ENCODE peak calls at places on chromosomes 16 and 17, in four cellular contexts. I, E, G and W are unnamed samples.

GRCh38 chr16:84647830-84648594 is at the start of gene KLHL36:
- DNase-seq in E (no peak), I (peak; percentile 26), G (peak; percentile 67), W (no peak)

GRCh38 chr16:48050871-48051270 is 104.9 kb downstream of the ABCC12 start:
- DNase-seq in I (no peak), E (no peak), G (no peak), W (no peak)

GRCh38 chr17:19304209-19304608 is 58.3 kb downstream of the B9D1 start:
- DNase-seq in E (no peak), I (no peak), G (no peak), W (peak; percentile 97)

GRCh38 chr16:1773703-1774455 is 945 bp upstream of the MRPS34 start:
- DNase-seq in E (peak; percentile 48), G (no peak), I (no peak), W (peak; percentile 20)

GRCh38 chr16:56999409-57000270 is 10.3 kb downstream of the NLRC5 start:
- DNase-seq in E (no peak), G (no peak), I (no peak), W (no peak)

GRCh38 chr17:45791041-45791582 is 7.0 kb downstream of the CRHR1 start:
- DNase-seq in G (no peak), E (no peak), I (no peak), W (no peak)

GRCh38 chr17:48723555-48724239 is 712 bp downstream of the PRAC2 start:
- DNase-seq in I (no peak), G (no peak), E (no peak), W (no peak)

GRCh38 chr16:84922351-84923135 is 88.8 kb downstream of the ZDHHC7 start:
- DNase-seq in E (no peak), I (no peak), G (no peak), W (no peak)

GRCh38 chr16:71526111-71526998 is at the start of gene CHST4:
- DNase-seq in G (no peak), I (no peak), E (no peak), W (peak; percentile 54)

GRCh38 chr17:34892864-34893263 is 68.4 kb downstream of the CCT6B start:
- DNase-seq in I (peak; percentile 9), G (peak; percentile 29), E (no peak), W (peak; percentile 49)

GRCh38 chr16:56281256-56281805 is 90.0 kb downstream of the GNAO1 start:
- DNase-seq in I (no peak), E (no peak), G (peak; percentile 94), W (peak; percentile 2)

GRCh38 chr17:50950002-50950877 is 84.1 kb upstream of the TOB1 start:
- DNase-seq in E (peak; percentile 55), G (peak; percentile 74), I (peak; percentile 48), W (peak; percentile 96)

GRCh38 chr16:85610446-85611204 is 2.5 kb upstream of the GSE1 start:
- DNase-seq in E (peak; percentile 79), I (peak; percentile 90), G (peak; percentile 94), W (peak; percentile 81)

GRCh38 chr17:1773755-1774181 is 11.9 kb downstream of the SERPINF1 start:
- DNase-seq in G (no peak), E (no peak), I (no peak), W (no peak)